ENCODE peak calls at places on chromosomes 2 and 18, in eight cellular contexts. F is stimulated activated CD4-positive, alpha-beta T cell treated with anti-CD3 and anti-CD28 coated beads, TNF-alpha, amount 100 ng/mL, for 48 hours; P is HT-29; T is GM23248; O is ecto neural progenitor cell; B is T1000; X is MCF 10A; M is AG10803. E is an unnamed sample.
A peak's percentile ranks its signal among the peaks of the same experiment; 100 is the strongest.

GRCh38 chr2:147648471-147648870 is 196.4 kb upstream of the ACVR2A start:
- DNase-seq in F (no peak), P (peak; percentile 56), T (no peak), O (no peak), B (no peak), X (no peak), M (no peak), E (no peak)

GRCh38 chr2:127415593-127416485 is 2.4 kb upstream of the PROC start:
- DNase-seq in F (peak; percentile 77), P (peak; percentile 88), T (no peak), O (peak; percentile 87), B (no peak), X (peak; percentile 61), M (no peak), E (peak; percentile 30)

GRCh38 chr2:100198461-100199230 is 56.3 kb upstream of the AFF3 start:
- DNase-seq in F (no peak), P (no peak), T (no peak), O (no peak), B (no peak), X (no peak), M (no peak), E (no peak)

GRCh38 chr18:35982404-35983114 is 10.1 kb downstream of the RMP24 start:
- DNase-seq in F (no peak), P (no peak), T (peak; percentile 58), O (no peak), B (no peak), X (no peak), M (peak; percentile 82), E (peak; percentile 69)

GRCh38 chr18:77899972-77900754 is 650.5 kb downstream of the GALR1 start:
- DNase-seq in F (peak; percentile 37), P (no peak), T (peak; percentile 72), O (peak; percentile 77), B (no peak), X (no peak), M (peak; percentile 15), E (peak; percentile 43)

GRCh38 chr18:65942103-65942502 is 191.3 kb downstream of the CDH7 start:
- DNase-seq in F (no peak), P (no peak), T (no peak), O (no peak), B (no peak), X (no peak), M (no peak), E (no peak)

GRCh38 chr2:230422149-230422548 is 6.1 kb downstream of the SP100 start:
- DNase-seq in F (no peak), P (no peak), T (no peak), O (no peak), B (no peak), X (no peak), M (no peak), E (no peak)

GRCh38 chr2:20627712-20628380 is 23.1 kb downstream of the HS1BP3 start:
- DNase-seq in F (no peak), P (no peak), T (no peak), O (no peak), B (no peak), X (no peak), M (no peak), E (no peak)

GRCh38 chr18:59518705-59519104 is 159.6 kb upstream of the LMAN1 start:
- DNase-seq in F (no peak), P (no peak), T (no peak), O (no peak), B (no peak), X (no peak), M (no peak), E (no peak)

GRCh38 chr2:200609027-200609614 is 23.3 kb downstream of the AOX1 start:
- DNase-seq in F (no peak), P (no peak), T (peak; percentile 95), O (no peak), B (peak; percentile 26), X (peak; percentile 82), M (peak; percentile 94), E (peak; percentile 88)

GRCh38 chr18:36314754-36315153 is 17.2 kb downstream of the FHOD3 start:
- DNase-seq in F (no peak), P (no peak), T (peak; percentile 89), O (no peak), B (no peak), X (peak; percentile 61), M (peak; percentile 93), E (peak; percentile 85)

GRCh38 chr2:184628051-184628450 is 29.7 kb downstream of the ZNF804A start:
- DNase-seq in F (no peak), P (no peak), T (no peak), O (no peak), B (no peak), X (no peak), M (no peak), E (no peak)

GRCh38 chr2:214765180-214765579 is 44.3 kb downstream of the BARD1 start:
- DNase-seq in F (no peak), P (no peak), T (no peak), O (no peak), B (no peak), X (no peak), M (no peak), E (no peak)

GRCh38 chr18:45106331-45106774 is 425.7 kb downstream of the SETBP1 start:
- DNase-seq in F (no peak), P (no peak), T (peak; percentile 75), O (no peak), B (no peak), X (no peak), M (peak; percentile 95), E (peak; percentile 3)

GRCh38 chr2:240593026-240593702 is 6.6 kb downstream of the CAPN10 start:
- DNase-seq in F (no peak), P (no peak), T (no peak), O (no peak), B (no peak), X (no peak), M (no peak), E (no peak)